ENCODE peak calls at places on chromosomes 1 and 21, in seven cellular contexts. S is HFFc6, N is cardiac muscle cell, I is ACHN, W is NCI-H1417, V is NCI-H460, K is Caki2. D is an unnamed sample.

GRCh38 chr1:19160831-19161230 is 49.2 kb downstream of the UBR4 start:
- DNase-seq in S (no peak), N (no peak), I (no peak), W (no peak), V (no peak), K (no peak), D (no peak)

GRCh38 chr1:195019385-195019784 is 1588.9 kb downstream of the KCNT2 start:
- DNase-seq in S (peak), N (no peak), I (no peak), W (no peak), V (no peak), K (no peak), D (peak)

GRCh38 chr1:56437959-56438358 is 141.4 kb downstream of the PLPP3 start:
- DNase-seq in S (no peak), N (no peak), I (no peak), W (no peak), V (no peak), K (no peak), D (peak)

GRCh38 chr1:40646385-40646784 is 19.1 kb downstream of the RIMS3 start:
- DNase-seq in S (no peak), N (no peak), I (no peak), W (no peak), V (no peak), K (no peak), D (peak)

GRCh38 chr1:238562376-238562775 is 671.7 kb upstream of the ZP4 start:
- DNase-seq in S (no peak), N (no peak), I (no peak), W (no peak), V (no peak), K (peak), D (no peak)

GRCh38 chr21:34534522-34534921 is 22.5 kb upstream of the KCNE1 start:
- DNase-seq in S (no peak), N (no peak), I (no peak), W (no peak), V (no peak), K (no peak), D (peak)

GRCh38 chr1:62424412-62424811 is 12.4 kb upstream of the USP1 start:
- DNase-seq in S (no peak), N (no peak), I (peak), W (no peak), V (no peak), K (peak), D (peak)

GRCh38 chr1:212401042-212401441 is 13.6 kb downstream of the PACC1 start:
- DNase-seq in S (no peak), N (no peak), I (no peak), W (no peak), V (no peak), K (no peak), D (no peak)

GRCh38 chr1:156075158-156075557 is 7.1 kb downstream of the MEX3A start:
- DNase-seq in S (no peak), N (peak), I (no peak), W (no peak), V (no peak), K (no peak), D (no peak)

GRCh38 chr1:1318131-1318652 is 6.3 kb downstream of the INTS11 start:
- DNase-seq in S (peak), N (no peak), I (peak), W (peak), V (no peak), K (peak), D (peak)

GRCh38 chr1:40344597-40344996 is 27.5 kb upstream of the COL9A2 start:
- DNase-seq in S (peak), N (no peak), I (peak), W (no peak), V (no peak), K (no peak), D (no peak)

GRCh38 chr1:82154231-82154630 is 353.5 kb downstream of the ADGRL2 start:
- DNase-seq in S (no peak), N (no peak), I (no peak), W (no peak), V (no peak), K (no peak), D (no peak)

GRCh38 chr1:226938903-226939438 is 1.1 kb upstream of the COQ8A start:
- DNase-seq in S (peak), N (no peak), I (peak), W (peak), V (no peak), K (peak), D (peak)

GRCh38 chr1:60942291-60942690 is 140.1 kb upstream of the NFIA start:
- DNase-seq in S (no peak), N (no peak), I (peak), W (no peak), V (no peak), K (no peak), D (no peak)

GRCh38 chr1:201941420-201942128 is 4.8 kb downstream of the LMOD1 start:
- DNase-seq in S (no peak), N (peak), I (no peak), W (no peak), V (no peak), K (no peak), D (no peak)

GRCh38 chr1:51924455-51924854 is 45.9 kb upstream of the NRDC start:
- DNase-seq in S (peak), N (no peak), I (no peak), W (no peak), V (no peak), K (no peak), D (no peak)

GRCh38 chr1:204837440-204838084 is 33.1 kb upstream of the NFASC start:
- DNase-seq in S (peak), N (peak), I (peak), W (no peak), V (peak), K (peak), D (peak)

GRCh38 chr1:7625401-7625800 is 145.7 kb upstream of the VAMP3 start:
- DNase-seq in S (no peak), N (no peak), I (no peak), W (no peak), V (no peak), K (no peak), D (no peak)

GRCh38 chr1:230011333-230012092 is 55.5 kb upstream of the GALNT2 start:
- DNase-seq in S (no peak), N (no peak), I (no peak), W (no peak), V (no peak), K (no peak), D (no peak)

GRCh38 chr1:37239225-37239740 is 205.0 kb upstream of the GRIK3 start:
- DNase-seq in S (no peak), N (no peak), I (no peak), W (peak), V (no peak), K (no peak), D (no peak)

GRCh38 chr1:109396513-109396839 is 1.2 kb downstream of the SORT1 start:
- DNase-seq in S (no peak), N (no peak), I (no peak), W (no peak), V (no peak), K (no peak), D (no peak)